ENCODE peak calls at places on chromosomes 6 and 20, in four cellular contexts. O is HS-5; P is uterus; H is stimulated activated naive CD4-positive, alpha-beta T cell. E is an unnamed sample.

GRCh38 chr20:11379257-11380011 is 538.3 kb upstream of the BTBD3 start:
- DNase-seq in P (no peak), H (no peak), O (no peak), E (no peak)

GRCh38 chr6:150998992-150999975 is 133.8 kb downstream of the MTHFD1L start:
- DNase-seq in P (no peak), H (no peak), O (no peak), E (no peak)

GRCh38 chr20:33702861-33703260 is 16.7 kb upstream of the E2F1 start:
- DNase-seq in O (no peak), P (no peak), H (no peak), E (no peak)

GRCh38 chr20:45782890-45783289 is 8.8 kb downstream of the WFDC3 start:
- DNase-seq in H (no peak), P (no peak), O (no peak), E (no peak)

GRCh38 chr6:167577891-167578361 is 248.8 kb upstream of the AFDN start:
- DNase-seq in P (no peak), H (no peak), O (no peak), E (no peak)

GRCh38 chr6:71665931-71666330 is 220.4 kb upstream of the RIMS1 start:
- DNase-seq in P (no peak), O (no peak), H (no peak), E (no peak)

GRCh38 chr6:146628350-146628749 is 29.6 kb downstream of the ADGB start:
- DNase-seq in O (no peak), P (no peak), H (no peak), E (no peak)

GRCh38 chr6:151191477-151191995 is 48.2 kb upstream of the AKAP12 start:
- DNase-seq in H (no peak), P (no peak), O (no peak), E (no peak)

GRCh38 chr6:3569817-3570216 is 113.0 kb upstream of the SLC22A23 start:
- DNase-seq in P (no peak), O (no peak), H (no peak), E (no peak)

GRCh38 chr20:49610701-49611538 is 43.0 kb upstream of the PTGIS start:
- DNase-seq in O (peak), P (peak), H (peak), E (peak)

GRCh38 chr20:43669332-43669731 is 2.4 kb downstream of the MYBL2 start:
- DNase-seq in H (no peak), P (no peak), O (peak), E (no peak)

GRCh38 chr20:53609501-53610445 is 16.1 kb upstream of the ZNF217 start:
- DNase-seq in H (peak), P (no peak), O (peak), E (no peak)

GRCh38 chr6:56581561-56581960 is 61.1 kb downstream of the DST start:
- DNase-seq in O (no peak), H (no peak), P (no peak), E (no peak)

GRCh38 chr6:67412035-67412434 is 1223.0 kb upstream of the ADGRB3 start:
- DNase-seq in P (no peak), H (no peak), O (no peak), E (no peak)

GRCh38 chr20:48286571-48287551 is 501.6 kb upstream of the SULF2 start:
- DNase-seq in P (peak), O (no peak), H (no peak), E (no peak)

GRCh38 chr6:136859430-136859829 is 37.0 kb downstream of the PEX7 start:
- DNase-seq in P (no peak), O (no peak), H (no peak), E (no peak)

GRCh38 chr6:1390071-1390804 is 862 bp downstream of the FOXF2 start:
- DNase-seq in P (no peak), O (no peak), H (no peak), E (peak)

GRCh38 chr6:33018904-33019303 is 9.5 kb upstream of the HLA-DOA start:
- DNase-seq in O (no peak), P (no peak), H (no peak), E (no peak)

GRCh38 chr6:30770164-30770563 is 25.8 kb upstream of the IER3 start:
- DNase-seq in O (no peak), P (no peak), H (no peak), E (no peak)

GRCh38 chr6:3911614-3912336 is 62.6 kb downstream of the FAM50B start:
- DNase-seq in P (peak), O (peak), H (no peak), E (no peak)

GRCh38 chr20:23638309-23638708 is 554 bp upstream of the CST3 start:
- DNase-seq in O (no peak), H (no peak), P (no peak), E (no peak)

GRCh38 chr20:45924391-45925261 is 9.9 kb upstream of the PCIF1 start:
- DNase-seq in H (no peak), O (no peak), P (peak), E (peak)

GRCh38 chr6:144006731-144007454 is 1.2 kb downstream of the PLAGL1 start:
- DNase-seq in H (no peak), P (peak), O (peak), E (no peak)

GRCh38 chr6:89045585-89045984 is 35.0 kb upstream of the PNRC1 start:
- DNase-seq in H (no peak), O (peak), P (no peak), E (no peak)

GRCh38 chr6:80872194-80872950 is 765.9 kb downstream of the BCKDHB start:
- DNase-seq in P (peak), O (no peak), H (no peak), E (no peak)

GRCh38 chr6:15817100-15817499 is 154.3 kb upstream of the DTNBP1 start:
- DNase-seq in O (no peak), P (no peak), H (no peak), E (no peak)

GRCh38 chr20:59515013-59515905 is 89.1 kb upstream of the PHACTR3 start:
- DNase-seq in P (peak), H (no peak), O (no peak), E (peak)

GRCh38 chr6:3386374-3386857 is 70.4 kb downstream of the SLC22A23 start:
- DNase-seq in O (no peak), P (no peak), H (no peak), E (peak)

E was measured in frontal cortex.